ENCODE peak calls at places on chromosomes 12 and 14, in five cellular contexts. One of them, this sample, is unnamed.
A peak's percentile ranks its signal among the peaks of the same experiment; 100 is the strongest.

GRCh38 chr14:100476012-100476822 is 111.0 kb downstream of the BEGAIN start:
- DNase-seq in CD4-positive, alpha-beta T cell: no peak
- DNase-seq in BE2C: no peak
- DNase-seq in glutamatergic neuron: no peak
- DNase-seq in tibial nerve: no peak
- DNase-seq in this sample: no peak

GRCh38 chr12:44431647-44432352 is 444.3 kb downstream of the NELL2 start:
- DNase-seq in CD4-positive, alpha-beta T cell: no peak
- DNase-seq in BE2C: no peak
- DNase-seq in glutamatergic neuron: no peak
- DNase-seq in tibial nerve: no peak
- DNase-seq in this sample: no peak

GRCh38 chr14:59359451-59360124 is 105.6 kb downstream of the GPR135 start:
- DNase-seq in CD4-positive, alpha-beta T cell: no peak
- DNase-seq in BE2C: no peak
- DNase-seq in glutamatergic neuron: no peak
- DNase-seq in tibial nerve: no peak
- DNase-seq in this sample: no peak

GRCh38 chr12:63151898-63152700 is 1.1 kb upstream of the AVPR1A start:
- DNase-seq in CD4-positive, alpha-beta T cell: no peak
- DNase-seq in BE2C: peak; percentile 24
- DNase-seq in glutamatergic neuron: peak; percentile 70
- DNase-seq in tibial nerve: peak; percentile 21
- DNase-seq in this sample: peak; percentile 67

GRCh38 chr12:57834086-57834876 is 12.2 kb downstream of the CTDSP2 start:
- DNase-seq in CD4-positive, alpha-beta T cell: no peak
- DNase-seq in BE2C: no peak
- DNase-seq in glutamatergic neuron: no peak
- DNase-seq in tibial nerve: no peak
- DNase-seq in this sample: no peak

GRCh38 chr12:119448737-119449136 is 114.2 kb downstream of the CCDC60 start:
- DNase-seq in CD4-positive, alpha-beta T cell: no peak
- DNase-seq in BE2C: no peak
- DNase-seq in glutamatergic neuron: no peak
- DNase-seq in tibial nerve: no peak
- DNase-seq in this sample: no peak

GRCh38 chr12:14952295-14952995 is 9.0 kb downstream of the ARHGDIB start:
- DNase-seq in CD4-positive, alpha-beta T cell: no peak
- DNase-seq in BE2C: no peak
- DNase-seq in glutamatergic neuron: no peak
- DNase-seq in tibial nerve: no peak
- DNase-seq in this sample: no peak

GRCh38 chr12:114780746-114781399 is 96.9 kb upstream of the TBX3 start:
- DNase-seq in CD4-positive, alpha-beta T cell: no peak
- DNase-seq in BE2C: no peak
- DNase-seq in glutamatergic neuron: no peak
- DNase-seq in tibial nerve: no peak
- DNase-seq in this sample: no peak

GRCh38 chr12:57844725-57845477 is 1.6 kb downstream of the CTDSP2 start:
- DNase-seq in CD4-positive, alpha-beta T cell: no peak
- DNase-seq in BE2C: peak; percentile 64
- DNase-seq in glutamatergic neuron: peak; percentile 62
- DNase-seq in tibial nerve: peak; percentile 84
- DNase-seq in this sample: peak; percentile 62

GRCh38 chr14:89190779-89191513 is 226.1 kb downstream of the FOXN3 start:
- DNase-seq in CD4-positive, alpha-beta T cell: no peak
- DNase-seq in BE2C: peak; percentile 95
- DNase-seq in glutamatergic neuron: peak; percentile 89
- DNase-seq in tibial nerve: no peak
- DNase-seq in this sample: no peak

GRCh38 chr14:67480011-67480410 is 8.5 kb downstream of the TMEM229B start:
- DNase-seq in CD4-positive, alpha-beta T cell: no peak
- DNase-seq in BE2C: peak; percentile 66
- DNase-seq in glutamatergic neuron: peak; percentile 64
- DNase-seq in tibial nerve: no peak
- DNase-seq in this sample: no peak

GRCh38 chr12:101076940-101077351 is 133.1 kb downstream of the SLC5A8 start:
- DNase-seq in CD4-positive, alpha-beta T cell: no peak
- DNase-seq in BE2C: no peak
- DNase-seq in glutamatergic neuron: no peak
- DNase-seq in tibial nerve: no peak
- DNase-seq in this sample: no peak

GRCh38 chr14:71752111-71752738 is 180.0 kb upstream of the RGS6 start:
- DNase-seq in CD4-positive, alpha-beta T cell: no peak
- DNase-seq in BE2C: no peak
- DNase-seq in glutamatergic neuron: no peak
- DNase-seq in tibial nerve: no peak
- DNase-seq in this sample: no peak

GRCh38 chr14:54680636-54681035 is 113.7 kb downstream of the SAMD4A start:
- DNase-seq in CD4-positive, alpha-beta T cell: no peak
- DNase-seq in BE2C: no peak
- DNase-seq in glutamatergic neuron: no peak
- DNase-seq in tibial nerve: no peak
- DNase-seq in this sample: no peak

GRCh38 chr12:48002773-48003218 is 1.5 kb downstream of the COL2A1 start:
- DNase-seq in CD4-positive, alpha-beta T cell: no peak
- DNase-seq in BE2C: no peak
- DNase-seq in glutamatergic neuron: peak; percentile 77
- DNase-seq in tibial nerve: no peak
- DNase-seq in this sample: peak; percentile 76

GRCh38 chr12:116384629-116385485 is 107.4 kb upstream of the MED13L start:
- DNase-seq in CD4-positive, alpha-beta T cell: no peak
- DNase-seq in BE2C: no peak
- DNase-seq in glutamatergic neuron: no peak
- DNase-seq in tibial nerve: no peak
- DNase-seq in this sample: no peak

GRCh38 chr14:69263364-69263763 is 3.4 kb downstream of the GALNT16 start:
- DNase-seq in CD4-positive, alpha-beta T cell: no peak
- DNase-seq in BE2C: peak; percentile 90
- DNase-seq in glutamatergic neuron: peak; percentile 70
- DNase-seq in tibial nerve: peak; percentile 72
- DNase-seq in this sample: peak; percentile 26

GRCh38 chr14:90815817-90816662 is at the start of gene TTC7B:
- DNase-seq in CD4-positive, alpha-beta T cell: peak; percentile 18
- DNase-seq in BE2C: peak; percentile 73
- DNase-seq in glutamatergic neuron: peak; percentile 81
- DNase-seq in tibial nerve: no peak
- DNase-seq in this sample: peak; percentile 74
- TF ChIP-seq CTCF in CD4-positive, alpha-beta T cell: no peak
- TF ChIP-seq CTCF in BE2C: peak; percentile 8
- TF ChIP-seq CTCF in glutamatergic neuron: no peak
- TF ChIP-seq CTCF in tibial nerve: peak; percentile 30
- TF ChIP-seq CTCF in this sample: no peak

GRCh38 chr12:109739747-109740693 is 26.4 kb downstream of the FAM222A start:
- DNase-seq in CD4-positive, alpha-beta T cell: no peak
- DNase-seq in BE2C: peak; percentile 55
- DNase-seq in glutamatergic neuron: peak; percentile 56
- DNase-seq in tibial nerve: no peak
- DNase-seq in this sample: peak; percentile 32

GRCh38 chr12:109741286-109741969 is 27.8 kb downstream of the FAM222A start:
- DNase-seq in CD4-positive, alpha-beta T cell: no peak
- DNase-seq in BE2C: peak; percentile 16
- DNase-seq in glutamatergic neuron: peak; percentile 11
- DNase-seq in tibial nerve: no peak
- DNase-seq in this sample: peak; percentile 1

GRCh38 chr12:109738878-109739665 is 25.4 kb downstream of the FAM222A start:
- DNase-seq in CD4-positive, alpha-beta T cell: no peak
- DNase-seq in BE2C: peak; percentile 8
- DNase-seq in glutamatergic neuron: peak; percentile 5
- DNase-seq in tibial nerve: no peak
- DNase-seq in this sample: peak; percentile 0

GRCh38 chr12:109741970-109742372 is 28.3 kb downstream of the FAM222A start:
- DNase-seq in CD4-positive, alpha-beta T cell: no peak
- DNase-seq in BE2C: peak; percentile 58
- DNase-seq in glutamatergic neuron: peak; percentile 77
- DNase-seq in tibial nerve: no peak
- DNase-seq in this sample: peak; percentile 6

DNA sequence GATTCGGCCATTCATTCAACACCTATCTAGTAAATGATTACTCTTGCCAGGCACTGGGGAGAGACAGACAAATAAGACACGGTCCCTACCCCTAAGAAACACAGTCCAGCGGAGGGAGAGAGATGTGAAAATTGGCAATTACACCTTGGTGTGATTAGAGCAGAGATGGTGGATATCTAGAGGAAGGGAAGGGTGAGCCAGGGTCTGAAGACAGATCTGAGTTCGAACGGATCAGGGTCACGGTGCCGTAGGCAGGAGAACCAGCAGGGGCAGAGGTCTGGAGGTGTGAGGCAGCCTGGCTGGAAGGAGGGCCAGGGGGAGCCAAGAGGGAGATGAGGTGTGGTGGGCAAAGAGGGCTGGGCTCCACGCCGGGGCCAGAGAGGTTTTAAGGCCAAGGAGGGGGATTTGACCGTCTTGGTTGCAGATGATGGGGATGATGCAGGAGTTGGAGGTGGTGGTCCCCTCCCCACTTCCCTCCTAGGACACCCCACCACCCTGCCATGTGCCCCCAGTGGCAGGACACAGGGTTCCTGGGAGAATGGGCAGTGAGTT is 27.1 kb downstream of the FAM222A start:
- DNase-seq in CD4-positive, alpha-beta T cell: no peak
- DNase-seq in BE2C: peak; percentile 11
- DNase-seq in glutamatergic neuron: peak; percentile 10
- DNase-seq in tibial nerve: no peak
- DNase-seq in this sample: peak; percentile 0
- TF ChIP-seq CTCF in CD4-positive, alpha-beta T cell: no peak
- TF ChIP-seq CTCF in BE2C: no peak
- TF ChIP-seq CTCF in glutamatergic neuron: no peak
- TF ChIP-seq CTCF in tibial nerve: no peak
- TF ChIP-seq CTCF in this sample: no peak

GRCh38 chr12:98644433-98644711 is 216 bp downstream of the IKBIP start:
- DNase-seq in CD4-positive, alpha-beta T cell: no peak
- DNase-seq in BE2C: peak; percentile 70
- DNase-seq in glutamatergic neuron: peak; percentile 67
- DNase-seq in tibial nerve: no peak
- DNase-seq in this sample: no peak
- TF ChIP-seq CTCF in CD4-positive, alpha-beta T cell: peak; percentile 28
- TF ChIP-seq CTCF in BE2C: peak; percentile 10
- TF ChIP-seq CTCF in glutamatergic neuron: no peak
- TF ChIP-seq CTCF in tibial nerve: no peak
- TF ChIP-seq CTCF in this sample: no peak

GRCh38 chr12:16473610-16474326 is 126.3 kb downstream of the MGST1 start:
- DNase-seq in CD4-positive, alpha-beta T cell: no peak
- DNase-seq in BE2C: no peak
- DNase-seq in glutamatergic neuron: no peak
- DNase-seq in tibial nerve: no peak
- DNase-seq in this sample: no peak
- TF ChIP-seq CTCF in CD4-positive, alpha-beta T cell: no peak
- TF ChIP-seq CTCF in BE2C: no peak
- TF ChIP-seq CTCF in glutamatergic neuron: no peak
- TF ChIP-seq CTCF in tibial nerve: no peak
- TF ChIP-seq CTCF in this sample: no peak

This sample was measured in nephron progenitor cell.